ENCODE peak calls at places on chromosomes 12 and 14, in seven cellular contexts. H, V, M, O, U, C and S are unnamed samples.

GRCh38 chr12:65765436-65765813 is 58.9 kb upstream of the HMGA2 start:
- DNase-seq in H (no peak), V (no peak), M (no peak), O (no peak), U (no peak), C (no peak), S (no peak)

GRCh38 chr14:93970589-93970966 is 5.8 kb downstream of the ASB2 start:
- DNase-seq in H (no peak), V (no peak), M (no peak), O (no peak), U (no peak), C (no peak), S (no peak)

GRCh38 chr14:103380719-103381377 is 4.4 kb upstream of the MARK3 start:
- DNase-seq in H (no peak), V (no peak), M (no peak), O (no peak), U (no peak), C (no peak), S (no peak)

GRCh38 chr14:72636094-72636493 is 257.8 kb downstream of the DPF3 start:
- DNase-seq in H (no peak), V (no peak), M (no peak), O (no peak), U (no peak), C (no peak), S (no peak)

GRCh38 chr14:50038398-50039119 is 77.8 kb downstream of the VCPKMT start:
- DNase-seq in H (peak; percentile 79), V (no peak), M (peak; percentile 42), O (no peak), U (no peak), C (no peak), S (no peak)

GRCh38 chr12:68771223-68771925 is 25.4 kb downstream of the SLC35E3 start:
- DNase-seq in H (no peak), V (no peak), M (no peak), O (no peak), U (no peak), C (no peak), S (no peak)

GRCh38 chr12:78680596-78680995 is 184.0 kb upstream of the SYT1 start:
- DNase-seq in H (no peak), V (no peak), M (no peak), O (no peak), U (no peak), C (no peak), S (no peak)

GRCh38 chr12:55704824-55705780 is 2.6 kb downstream of the ITGA7 start:
- DNase-seq in H (no peak), V (peak; percentile 5), M (no peak), O (no peak), U (no peak), C (no peak), S (no peak)

GRCh38 chr14:31239673-31240072 is 32.1 kb upstream of the HECTD1 start:
- DNase-seq in H (no peak), V (no peak), M (peak; percentile 72), O (no peak), U (no peak), C (no peak), S (no peak)

GRCh38 chr14:76467843-76468242 is 91.9 kb downstream of the ESRRB start:
- DNase-seq in H (no peak), V (no peak), M (no peak), O (no peak), U (no peak), C (no peak), S (no peak)

GRCh38 chr12:69343357-69343756 is 4.8 kb upstream of the LYZ start:
- DNase-seq in H (no peak), V (no peak), M (no peak), O (no peak), U (no peak), C (no peak), S (no peak)

GRCh38 chr12:10392394-10392930 is 2.6 kb upstream of the KLRK1 start:
- DNase-seq in H (peak; percentile 80), V (peak; percentile 56), M (peak; percentile 74), O (no peak), U (no peak), C (peak; percentile 30), S (peak; percentile 90)

GRCh38 chr12:59643576-59643975 is 47.7 kb downstream of the SLC16A7 start:
- DNase-seq in H (no peak), V (no peak), M (no peak), O (no peak), U (no peak), C (no peak), S (no peak)

GRCh38 chr14:76834296-76834695 is 8.1 kb downstream of the LRRC74A start:
- DNase-seq in H (no peak), V (no peak), M (no peak), O (no peak), U (no peak), C (no peak), S (no peak)

GRCh38 chr12:89098390-89099102 is 253.8 kb downstream of the DUSP6 start:
- DNase-seq in H (no peak), V (peak; percentile 30), M (no peak), O (peak; percentile 7), U (no peak), C (no peak), S (no peak)

GRCh38 chr14:99768381-99768780 is 24.8 kb upstream of the EML1 start:
- DNase-seq in H (no peak), V (no peak), M (no peak), O (no peak), U (no peak), C (no peak), S (no peak)

GRCh38 chr12:572532-572899 is 90.7 kb downstream of the NINJ2 start:
- DNase-seq in H (no peak), V (no peak), M (no peak), O (no peak), U (no peak), C (no peak), S (no peak)

GRCh38 chr12:52181757-52182156 is 10.1 kb downstream of the KRT80 start:
- DNase-seq in H (no peak), V (no peak), M (no peak), O (no peak), U (no peak), C (no peak), S (no peak)

GRCh38 chr12:21471294-21471693 is 30.1 kb downstream of the RECQL start:
- DNase-seq in H (no peak), V (no peak), M (no peak), O (no peak), U (no peak), C (no peak), S (no peak)

GRCh38 chr12:106767954-106768501 is 6.5 kb upstream of the RIC8B start:
- DNase-seq in H (no peak), V (no peak), M (no peak), O (no peak), U (no peak), C (no peak), S (no peak)

GRCh38 chr12:79300199-79300568 is 390.6 kb downstream of the PAWR start:
- DNase-seq in H (no peak), V (no peak), M (no peak), O (no peak), U (no peak), C (no peak), S (no peak)

GRCh38 chr12:95790912-95791849 is 617 bp upstream of the NTN4 start:
- DNase-seq in H (no peak), V (no peak), M (peak; percentile 41), O (peak; percentile 19), U (peak; percentile 70), C (no peak), S (peak; percentile 85)

GRCh38 chr14:29421156-29421728 is 506.4 kb downstream of the PRKD1 start:
- DNase-seq in H (no peak), V (no peak), M (no peak), O (no peak), U (no peak), C (no peak), S (no peak)
- TF ChIP-seq CTCF in H (no peak), V (no peak), M (no peak), O (peak; percentile 47), U (peak; percentile 49), C (no peak), S (no peak)

DNA sequence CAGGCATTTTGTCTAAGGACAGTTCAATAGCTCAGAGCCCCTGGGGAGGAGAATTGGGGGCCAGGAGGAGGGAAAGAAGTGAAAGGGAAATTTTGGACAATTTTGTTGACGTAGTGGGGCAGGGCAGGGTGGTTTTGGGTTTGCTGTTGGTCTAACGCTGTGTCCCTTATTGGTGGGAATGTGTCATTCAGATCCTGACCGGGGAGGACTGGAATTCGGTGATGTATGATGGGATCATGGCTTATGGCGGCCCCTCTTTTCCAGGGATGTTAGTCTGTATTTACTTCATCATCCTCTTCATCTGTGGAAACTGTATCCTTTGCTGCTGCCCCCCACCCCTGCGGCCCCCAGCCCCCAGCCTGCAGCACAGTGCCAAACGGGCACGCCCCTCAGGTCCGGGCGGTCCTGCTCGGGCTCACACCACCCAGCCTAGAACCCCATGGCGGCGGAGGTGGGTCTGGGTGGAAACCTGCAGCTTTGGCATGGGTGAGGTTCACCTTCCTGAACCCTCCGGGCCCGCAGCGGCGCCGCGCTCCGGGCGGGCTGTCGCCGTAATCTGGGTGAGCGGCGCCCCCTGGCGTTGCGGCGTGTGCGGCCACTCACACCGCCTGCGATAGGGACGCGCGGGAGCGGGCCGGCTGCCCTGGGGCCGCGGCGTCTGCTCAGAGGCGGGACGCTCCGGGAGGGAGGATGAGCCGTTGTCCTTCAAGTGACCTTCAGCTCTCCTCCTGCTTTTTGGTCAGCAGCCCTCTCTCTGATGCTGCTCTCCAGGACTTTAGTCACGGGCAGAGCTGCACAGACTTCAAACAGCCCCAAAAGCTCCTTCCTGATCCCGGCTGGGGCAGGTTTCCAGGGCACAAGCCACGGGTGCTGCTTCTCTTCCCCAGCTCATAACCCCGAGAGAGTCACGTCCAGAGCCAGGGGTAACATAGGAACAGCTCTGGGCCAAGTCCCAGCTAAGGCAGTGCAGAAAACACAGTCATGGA is 211.8 kb upstream of the FKBP4 start:
- DNase-seq in H (no peak), V (peak; percentile 75), M (peak; percentile 49), O (peak; percentile 82), U (peak; percentile 81), C (peak; percentile 40), S (peak; percentile 87)
- TF ChIP-seq CTCF in H (no peak), V (peak; percentile 92), M (peak; percentile 83), O (peak; percentile 95), U (peak; percentile 96), C (peak; percentile 82), S (peak; percentile 96)

GRCh38 chr12:7498832-7499231 is 4.7 kb downstream of the CD163 start:
- DNase-seq in H (no peak), V (no peak), M (no peak), O (no peak), U (no peak), C (no peak), S (no peak)

GRCh38 chr12:7497661-7498060 is 5.9 kb downstream of the CD163 start:
- DNase-seq in H (no peak), V (no peak), M (no peak), O (no peak), U (no peak), C (no peak), S (no peak)

GRCh38 chr12:7501031-7501585 is 2.5 kb downstream of the CD163 start:
- DNase-seq in H (no peak), V (no peak), M (no peak), O (no peak), U (no peak), C (no peak), S (no peak)

GRCh38 chr12:7503686-7504085 is at the start of gene CD163:
- DNase-seq in H (no peak), V (no peak), M (no peak), O (no peak), U (no peak), C (no peak), S (no peak)

GRCh38 chr12:7502612-7503011 is 965 bp downstream of the CD163 start:
- DNase-seq in H (no peak), V (no peak), M (no peak), O (no peak), U (no peak), C (no peak), S (no peak)
- TF ChIP-seq CTCF in H (no peak), V (no peak), M (no peak), O (no peak), U (peak; percentile 29), C (no peak), S (no peak)

GRCh38 chr14:101774814-101775213 is 13.3 kb downstream of the PPP2R5C start:
- DNase-seq in H (no peak), V (no peak), M (no peak), O (no peak), U (no peak), C (no peak), S (no peak)
- TF ChIP-seq CTCF in H (no peak), V (no peak), M (no peak), O (no peak), U (no peak), C (no peak), S (no peak)